ENCODE peak calls at places on chromosomes 7 and 10, in four cellular contexts. H is GF-D8; F is AG10803; J is NK-92 treated with Interleukin-12 subunit alpha and Interleukin-12 subunit beta, amount 100 ng/mL, for 24 hours. K is an unnamed sample.

GRCh38 chr10:71663311-71663710 is 56.3 kb downstream of the C10orf105 start:
- DNase-seq in H (no peak), F (no peak), J (no peak), K (no peak)

GRCh38 chr7:138459300-138460175 is 521 bp upstream of the TRIM24 start:
- DNase-seq in H (peak), F (peak), J (peak), K (peak)

GRCh38 chr7:6159524-6160011 is 112.9 kb downstream of the CYTH3 start:
- DNase-seq in H (no peak), F (no peak), J (no peak), K (no peak)

GRCh38 chr10:33483124-33483794 is 148.8 kb upstream of the NRP1 start:
- DNase-seq in H (no peak), F (no peak), J (no peak), K (no peak)

GRCh38 chr7:44634839-44635591 is 28.6 kb downstream of the OGDH start:
- DNase-seq in H (no peak), F (no peak), J (no peak), K (no peak)

GRCh38 chr10:69201045-69201444 is 19.1 kb upstream of the HKDC1 start:
- DNase-seq in H (no peak), F (no peak), J (no peak), K (no peak)

GRCh38 chr7:77738382-77738781 is 42.1 kb downstream of the RSBN1L start:
- DNase-seq in H (no peak), F (no peak), J (no peak), K (no peak)

GRCh38 chr10:126252884-126253612 is 135.2 kb downstream of the ADAM12 start:
- DNase-seq in H (no peak), F (peak), J (no peak), K (peak)

GRCh38 chr10:33793793-33794192 is 459.3 kb upstream of the NRP1 start:
- DNase-seq in H (no peak), F (no peak), J (no peak), K (no peak)

GRCh38 chr10:74924251-74924954 is 98.0 kb downstream of the KAT6B start:
- DNase-seq in H (no peak), F (peak), J (no peak), K (peak)

GRCh38 chr7:82044497-82045080 is 274.7 kb upstream of the HGF start:
- DNase-seq in H (no peak), F (peak), J (no peak), K (peak)

GRCh38 chr10:114686013-114686412 is 27.9 kb upstream of the ABLIM1 start:
- DNase-seq in H (no peak), F (no peak), J (no peak), K (no peak)

GRCh38 chr7:119802147-119802546 is 470.8 kb upstream of the KCND2 start:
- DNase-seq in H (no peak), F (no peak), J (no peak), K (no peak)

GRCh38 chr10:51321968-51322367 is 247.7 kb downstream of the PRKG1 start:
- DNase-seq in H (no peak), F (peak), J (no peak), K (no peak)

GRCh38 chr10:77989081-77989724 is 40.1 kb downstream of the POLR3A start:
- DNase-seq in H (no peak), F (peak), J (no peak), K (peak)